ENCODE peak calls at places on chromosomes 11 and 22, in four cellular contexts. J, C, T and Y are unnamed samples. For H3K4me1, the result is how much of the 10 kb centered on the place peaks cover.

GRCh38 chr22:46923394-46923793 is 160.9 kb downstream of the TBC1D22A start:
- DNase-seq in T (no peak), J (no peak), C (no peak), Y (no peak)

GRCh38 chr11:109423114-109423859 is 1.3 kb downstream of the C11orf87 start:
- DNase-seq in J (no peak), T (no peak), C (peak), Y (peak)

GRCh38 chr22:29840498-29840897 is 2.4 kb upstream of the ASCC2 start:
- DNase-seq in C (no peak), T (no peak), J (no peak), Y (no peak)

GRCh38 chr22:43217285-43218030 is 30.5 kb upstream of the TTLL12 start:
- DNase-seq in C (no peak), T (no peak), J (no peak), Y (no peak)

GRCh38 chr11:119800619-119801018 is 71.6 kb upstream of the NECTIN1 start:
- DNase-seq in T (peak), C (no peak), J (no peak), Y (no peak)

GRCh38 chr22:45972091-45972867 is 4.7 kb downstream of the WNT7B start:
- DNase-seq in C (no peak), J (no peak), T (no peak), Y (no peak)

GRCh38 chr11:15645201-15645600 is 530.5 kb downstream of the INSC start:
- DNase-seq in C (no peak), T (no peak), J (no peak), Y (no peak)

GRCh38 chr11:31106963-31107576 is 262.5 kb downstream of the DCDC1 start:
- DNase-seq in C (peak), J (peak), T (peak), Y (peak)

GRCh38 chr11:36441610-36442208 is 68.4 kb downstream of the TRAF6 start:
- DNase-seq in J (no peak), C (no peak), T (no peak), Y (no peak)

GRCh38 chr11:33863418-33864172 is 28.3 kb downstream of the LMO2 start:
- DNase-seq in J (no peak), C (no peak), T (no peak), Y (no peak)

GRCh38 chr22:31393890-31394289 is 5.5 kb upstream of the DRG1 start:
- DNase-seq in J (peak), T (no peak), C (no peak), Y (no peak)

GRCh38 chr11:108093128-108093904 is 28.1 kb upstream of the ACAT1 start:
- DNase-seq in J (no peak), C (no peak), T (no peak), Y (no peak)

DNA sequence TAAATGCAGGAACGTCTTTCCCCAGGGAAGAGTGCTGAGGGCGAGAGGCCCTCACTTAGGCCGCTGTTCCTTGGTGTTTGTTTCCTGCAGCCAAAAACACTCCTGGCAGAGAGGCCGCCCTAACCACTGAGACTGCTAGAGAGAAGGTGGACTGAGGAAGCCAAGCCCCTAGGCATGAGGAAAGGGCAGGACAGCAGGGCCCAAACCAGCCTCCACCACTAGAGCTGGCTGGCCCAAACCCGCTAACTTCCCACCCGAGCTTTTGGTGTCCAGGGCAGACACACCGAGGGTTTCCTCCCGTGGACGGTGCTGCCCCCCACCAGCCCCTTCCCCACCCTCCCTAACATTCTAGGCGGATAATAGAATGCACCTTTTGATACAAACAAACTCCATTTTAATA is 6.0 kb downstream of the FGF19 start:
- DNase-seq in T (no peak), J (no peak), C (no peak), Y (no peak)
- H3K4me1 ChIP-seq in T (under half), J (under half), C (under half), Y (under half)

GRCh38 chr22:50298266-50298637 is 9.2 kb downstream of the PLXNB2 start:
- DNase-seq in J (no peak), T (no peak), C (no peak), Y (no peak)

GRCh38 chr22:50297510-50298265 is 9.8 kb downstream of the PLXNB2 start:
- DNase-seq in J (no peak), C (no peak), T (no peak), Y (no peak)

GRCh38 chr22:50299724-50300619 is 7.5 kb downstream of the PLXNB2 start:
- DNase-seq in C (no peak), T (peak), J (peak), Y (peak)

GRCh38 chr22:50300620-50301257 is 6.7 kb downstream of the PLXNB2 start:
- DNase-seq in T (no peak), J (no peak), C (no peak), Y (no peak)

DNA sequence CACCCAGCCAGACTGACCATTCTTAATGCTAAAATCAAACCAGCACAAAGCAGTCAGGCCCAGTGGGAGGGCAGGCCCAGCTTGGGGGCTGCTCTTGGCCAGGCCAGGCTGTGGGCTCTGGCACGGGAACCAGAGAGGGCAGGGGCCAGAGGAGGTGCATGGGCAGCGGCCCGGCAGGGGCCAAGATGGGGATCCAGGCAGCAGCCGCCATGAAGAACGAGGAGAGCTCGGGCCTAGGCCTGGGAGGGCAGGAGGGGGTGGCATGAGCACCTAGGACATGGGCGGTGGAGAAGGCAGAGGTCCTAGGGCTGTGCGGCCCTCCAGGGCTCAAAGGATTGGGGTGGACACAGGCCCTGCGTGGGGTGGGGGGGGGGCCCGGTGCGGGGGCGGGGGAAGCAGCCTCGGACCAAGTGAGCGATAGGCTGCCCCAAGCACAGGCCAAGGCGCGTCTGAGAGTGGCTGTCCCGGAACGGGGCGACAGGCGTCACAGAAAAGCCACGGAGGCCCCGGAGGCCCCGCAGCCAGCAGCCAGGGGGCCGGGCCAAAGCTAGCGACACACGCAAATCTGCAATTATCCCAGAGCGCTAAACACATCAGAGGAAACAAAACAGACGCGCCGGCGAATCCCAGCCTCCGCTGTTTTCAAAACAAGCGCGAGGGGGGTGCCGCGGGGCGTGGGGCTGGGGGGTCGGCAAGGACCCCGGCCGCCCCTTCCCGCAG is 8.3 kb downstream of the PLXNB2 start:
- DNase-seq in J (peak), C (no peak), T (no peak), Y (peak)
- H3K4me1 ChIP-seq in J (half or more), C (under half), T (half or more), Y (half or more)

GRCh38 chr11:125076378-125076945 is 13.4 kb downstream of the SLC37A2 start:
- DNase-seq in C (no peak), T (no peak), J (no peak), Y (no peak)

GRCh38 chr11:125074511-125075241 is 11.6 kb downstream of the SLC37A2 start:
- DNase-seq in J (no peak), T (no peak), C (no peak), Y (peak)

GRCh38 chr11:125073616-125074483 is 10.7 kb downstream of the SLC37A2 start:
- DNase-seq in J (no peak), C (no peak), T (peak), Y (no peak)

GRCh38 chr11:125075900-125076317 is 12.8 kb downstream of the SLC37A2 start:
- DNase-seq in C (no peak), T (peak), J (no peak), Y (no peak)

DNA sequence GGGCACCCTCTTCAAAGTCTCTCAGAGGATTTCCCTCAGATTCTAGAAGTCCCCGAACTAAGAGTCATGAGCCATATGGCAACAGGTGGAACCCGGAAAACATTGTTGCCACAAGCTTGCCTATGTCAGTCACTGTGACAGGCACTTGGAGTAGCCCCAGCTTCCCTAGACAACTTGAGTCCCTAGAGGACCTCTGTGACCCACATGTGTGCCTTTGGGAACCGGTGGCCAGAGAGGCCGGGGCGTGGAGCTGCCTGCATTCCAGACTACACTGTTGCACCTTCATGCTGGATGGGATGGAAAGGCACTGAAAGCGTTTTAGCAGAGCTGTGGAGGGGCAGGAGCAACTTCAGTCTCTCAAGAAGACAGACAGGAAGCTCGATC is 12.1 kb downstream of the SLC37A2 start:
- DNase-seq in J (no peak), T (no peak), C (no peak), Y (no peak)
- H3K4me1 ChIP-seq in J (half or more), T (under half), C (under half), Y (under half)

DNA sequence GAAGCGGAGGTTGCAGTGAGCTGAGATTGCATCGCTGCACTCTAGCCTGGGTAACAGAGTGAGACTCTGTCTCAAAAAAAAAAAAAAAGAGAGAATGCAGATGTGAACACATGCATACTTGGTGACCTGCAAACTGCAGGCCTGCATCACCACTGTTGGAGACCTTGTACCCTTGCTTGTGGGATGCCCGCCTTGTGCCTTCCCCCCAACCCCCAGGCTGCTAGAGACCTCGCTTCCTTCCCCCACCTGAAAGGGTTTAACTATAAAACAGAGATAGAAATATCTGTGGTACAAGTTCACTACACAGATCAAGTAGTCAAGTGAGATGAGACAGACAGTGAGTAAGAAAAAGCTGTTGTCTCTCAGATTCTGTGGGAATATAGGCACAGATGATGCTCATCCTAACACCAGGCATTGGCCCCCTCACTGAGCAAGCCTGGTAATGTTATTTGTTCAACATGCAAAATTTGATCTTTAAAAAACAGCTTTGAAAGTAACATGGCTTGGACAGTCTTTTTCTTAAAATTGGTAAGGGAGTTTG is 32.3 kb downstream of the TNRC6B start:
- DNase-seq in T (no peak), J (no peak), C (no peak), Y (no peak)
- H3K4me1 ChIP-seq in T (under half), J (under half), C (under half), Y (under half)

DNA sequence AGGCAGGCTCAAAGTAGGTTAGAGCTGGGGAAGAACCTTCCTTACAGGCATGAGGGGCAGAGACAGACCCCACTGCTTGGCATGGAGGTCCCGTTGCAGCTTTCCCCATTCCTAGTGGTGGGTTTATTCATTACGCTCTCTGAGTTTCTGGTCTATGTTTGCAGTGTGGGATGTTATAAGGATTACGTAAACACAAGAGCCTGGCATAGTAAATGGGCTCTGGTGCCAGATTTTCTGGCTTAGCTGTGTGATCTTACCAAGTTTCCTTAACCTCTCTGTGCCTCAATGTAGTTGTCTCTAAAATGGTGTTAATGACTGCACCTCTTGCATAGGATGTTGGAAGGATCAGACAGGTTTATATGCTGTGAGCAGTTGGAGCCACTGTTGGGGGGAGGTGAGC is 15.1 kb downstream of the DTX4 start:
- DNase-seq in T (no peak), J (no peak), C (no peak), Y (no peak)
- H3K4me1 ChIP-seq in T (half or more), J (half or more), C (under half), Y (under half)

DNA sequence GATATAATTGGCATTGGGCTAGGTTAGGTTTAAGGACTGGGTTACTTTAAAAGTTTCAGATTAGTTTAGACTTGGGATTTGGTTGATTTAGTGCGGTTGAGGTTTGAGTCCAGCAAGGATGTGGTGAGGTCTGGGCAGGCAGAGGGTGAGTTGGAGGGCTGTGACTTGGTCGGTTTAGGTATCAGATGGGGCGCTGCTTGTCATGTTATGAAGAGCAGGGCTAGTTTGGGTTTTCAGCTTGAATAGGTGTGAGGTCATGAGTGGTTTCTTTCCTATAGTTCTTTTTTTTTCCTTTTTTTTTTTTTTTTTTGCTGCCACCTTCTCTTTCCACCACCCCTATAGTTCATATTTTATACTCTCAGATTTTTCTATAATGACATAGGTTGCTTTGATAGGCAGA is 4.8 kb downstream of the CLCF1 start:
- DNase-seq in T (no peak), J (no peak), C (no peak), Y (no peak)
- H3K4me1 ChIP-seq in T (half or more), J (under half), C (under half), Y (half or more)

DNA sequence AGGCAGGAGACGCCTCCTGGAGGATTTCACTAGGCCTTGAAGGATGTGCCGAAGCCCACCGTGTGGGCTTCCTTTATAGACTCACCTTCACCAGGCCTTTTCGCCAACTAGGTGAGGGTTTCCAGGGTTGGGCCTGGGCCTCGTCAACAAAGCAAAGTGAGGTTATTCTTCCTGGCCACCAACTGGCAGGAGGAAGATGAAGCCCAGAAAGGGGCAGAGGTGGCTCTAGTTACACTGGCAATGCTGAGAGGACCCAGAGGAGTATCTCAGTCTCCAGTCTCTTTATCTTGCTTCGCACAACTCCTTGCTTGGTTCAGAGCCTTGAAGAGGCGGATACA is 400 bp upstream of the RELT start:
- DNase-seq in T (no peak), J (no peak), C (no peak), Y (no peak)
- H3K4me1 ChIP-seq in T (under half), J (under half), C (under half), Y (under half)

DNA sequence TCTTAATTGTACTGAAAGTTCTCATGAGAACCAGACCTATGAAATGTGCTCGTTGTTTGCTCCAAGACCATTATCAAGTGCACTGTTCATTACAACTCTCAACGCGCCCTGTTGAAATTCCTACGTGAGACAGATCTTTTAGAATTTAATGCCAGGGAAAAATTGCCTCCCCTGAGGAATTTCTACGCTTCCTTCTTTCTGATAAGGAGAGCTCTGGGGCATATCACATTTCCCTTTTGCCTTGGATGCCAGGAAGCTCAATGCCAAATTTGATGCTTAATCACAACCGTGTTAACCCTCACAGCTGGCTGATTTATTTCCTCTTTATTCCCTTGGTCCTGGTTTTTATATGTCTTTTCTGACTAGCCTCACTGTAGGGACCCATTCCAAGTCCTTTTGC is 109.3 kb downstream of the MICAL2 start:
- DNase-seq in C (no peak), T (no peak), J (no peak), Y (no peak)
- H3K4me1 ChIP-seq in C (under half), T (half or more), J (half or more), Y (under half)

GRCh38 chr22:36415415-36416168 is 27.8 kb upstream of the MYH9 start:
- DNase-seq in C (no peak), T (no peak), J (peak), Y (no peak)

GRCh38 chr22:36422287-36423014 is 34.7 kb upstream of the MYH9 start:
- DNase-seq in T (no peak), J (peak), C (no peak), Y (peak)

GRCh38 chr22:36419912-36420882 is 32.4 kb upstream of the MYH9 start:
- DNase-seq in J (peak), C (no peak), T (no peak), Y (peak)

GRCh38 chr22:36417281-36417686 is 29.5 kb upstream of the MYH9 start:
- DNase-seq in C (no peak), J (no peak), T (peak), Y (no peak)

DNA sequence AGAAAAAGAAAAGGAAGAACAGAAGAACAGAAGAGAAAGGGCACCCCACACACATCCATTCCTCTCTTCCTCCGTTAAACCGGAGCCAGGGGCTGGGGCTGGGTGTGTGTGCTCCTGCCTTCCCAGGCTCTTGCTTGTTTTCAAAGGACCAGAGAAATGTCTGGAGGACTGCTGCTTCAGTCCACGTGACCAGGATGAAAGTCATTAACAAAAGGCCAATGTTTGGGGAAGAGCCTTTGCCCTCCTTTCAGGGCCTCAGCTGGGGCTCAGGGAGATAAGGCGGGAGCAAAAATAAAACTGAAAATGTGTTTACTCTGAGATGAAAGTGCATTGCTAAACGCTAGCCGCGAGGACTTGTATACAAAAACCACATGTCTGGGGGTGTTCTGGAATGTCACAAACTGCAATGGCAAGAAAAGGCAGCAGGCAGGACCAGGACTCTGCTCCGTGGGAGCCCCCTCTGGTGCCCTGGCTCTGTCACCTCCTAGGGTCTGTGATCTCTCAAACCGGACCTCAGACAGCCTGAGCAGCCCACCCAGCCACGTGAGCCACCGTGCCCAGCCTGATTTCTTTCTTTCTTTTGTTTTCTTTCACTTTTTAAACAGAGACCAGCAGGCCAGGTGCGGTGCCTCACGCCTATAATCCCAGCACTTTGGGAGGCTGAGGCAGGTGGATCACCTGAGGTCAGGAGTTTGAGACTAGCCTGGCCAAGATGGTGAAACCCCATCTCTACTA is 31.6 kb upstream of the MYH9 start:
- DNase-seq in J (peak), C (no peak), T (no peak), Y (peak)
- H3K4me1 ChIP-seq in J (under half), C (under half), T (under half), Y (under half)